ENCODE peak calls at places on chromosomes 6 and 20, in ten cellular contexts. One of them, this sample, is unnamed.

GRCh38 chr20:9808166-9808565 is 30.7 kb downstream of the PAK5 start:
- DNase-seq in HFFc6: no peak
- DNase-seq in epithelial cell of esophagus: no peak
- DNase-seq in mammary epithelial cell: no peak
- DNase-seq in cardiac muscle cell: no peak
- DNase-seq in neural progenitor cell: no peak
- DNase-seq in astrocyte of the spinal cord: no peak
- DNase-seq in fibroblast of villous mesenchyme: no peak
- DNase-seq in endothelial cell: no peak
- DNase-seq in D721Med: no peak
- DNase-seq in this sample: no peak

GRCh38 chr20:62066339-62066982 is 780 bp upstream of the TAF4 start:
- DNase-seq in D721Med: peak; percentile 54
- DNase-seq in mammary epithelial cell: peak; percentile 25
- DNase-seq in astrocyte of the spinal cord: peak; percentile 44
- DNase-seq in HFFc6: no peak
- DNase-seq in neural progenitor cell: peak; percentile 88
- DNase-seq in fibroblast of villous mesenchyme: peak; percentile 36
- DNase-seq in cardiac muscle cell: peak; percentile 29
- DNase-seq in endothelial cell: peak; percentile 67
- DNase-seq in epithelial cell of esophagus: peak; percentile 46
- DNase-seq in this sample: peak; percentile 85

GRCh38 chr6:151999194-151999593 is 191.7 kb downstream of the ESR1 start:
- DNase-seq in D721Med: no peak
- DNase-seq in astrocyte of the spinal cord: peak; percentile 5
- DNase-seq in mammary epithelial cell: peak; percentile 43
- DNase-seq in endothelial cell: no peak
- DNase-seq in neural progenitor cell: no peak
- DNase-seq in fibroblast of villous mesenchyme: peak; percentile 44
- DNase-seq in epithelial cell of esophagus: peak; percentile 57
- DNase-seq in cardiac muscle cell: no peak
- DNase-seq in HFFc6: peak; percentile 20
- DNase-seq in this sample: no peak

GRCh38 chr6:128519931-128520435 is 416 bp downstream of the PTPRK start:
- DNase-seq in cardiac muscle cell: peak; percentile 77
- DNase-seq in D721Med: no peak
- DNase-seq in endothelial cell: no peak
- DNase-seq in fibroblast of villous mesenchyme: peak; percentile 74
- DNase-seq in epithelial cell of esophagus: peak; percentile 73
- DNase-seq in astrocyte of the spinal cord: no peak
- DNase-seq in mammary epithelial cell: peak; percentile 75
- DNase-seq in HFFc6: no peak
- DNase-seq in neural progenitor cell: no peak
- DNase-seq in this sample: peak; percentile 52

GRCh38 chr6:26103770-26104456 is 16.7 kb downstream of the HFE start:
- DNase-seq in astrocyte of the spinal cord: peak; percentile 97
- DNase-seq in epithelial cell of esophagus: peak; percentile 90
- DNase-seq in endothelial cell: peak; percentile 73
- DNase-seq in neural progenitor cell: peak; percentile 87
- DNase-seq in fibroblast of villous mesenchyme: peak; percentile 96
- DNase-seq in D721Med: no peak
- DNase-seq in HFFc6: peak; percentile 90
- DNase-seq in cardiac muscle cell: peak; percentile 94
- DNase-seq in mammary epithelial cell: peak; percentile 95
- DNase-seq in this sample: peak; percentile 56

GRCh38 chr20:23350855-23351838 is 556 bp downstream of the NXT1 start:
- DNase-seq in mammary epithelial cell: peak; percentile 67
- DNase-seq in HFFc6: peak; percentile 22
- DNase-seq in cardiac muscle cell: peak; percentile 38
- DNase-seq in astrocyte of the spinal cord: peak; percentile 47
- DNase-seq in endothelial cell: peak; percentile 47
- DNase-seq in epithelial cell of esophagus: peak; percentile 74
- DNase-seq in fibroblast of villous mesenchyme: peak; percentile 60
- DNase-seq in D721Med: no peak
- DNase-seq in neural progenitor cell: peak; percentile 76
- DNase-seq in this sample: no peak

GRCh38 chr6:2857580-2858337 is 16.1 kb upstream of the SERPINB1 start:
- DNase-seq in HFFc6: no peak
- DNase-seq in endothelial cell: peak; percentile 31
- DNase-seq in astrocyte of the spinal cord: peak; percentile 83
- DNase-seq in D721Med: no peak
- DNase-seq in fibroblast of villous mesenchyme: peak; percentile 85
- DNase-seq in cardiac muscle cell: peak; percentile 96
- DNase-seq in epithelial cell of esophagus: no peak
- DNase-seq in mammary epithelial cell: no peak
- DNase-seq in neural progenitor cell: no peak
- DNase-seq in this sample: no peak

GRCh38 chr20:21077809-21078345 is 28.3 kb downstream of the LINC00237 start:
- DNase-seq in endothelial cell: no peak
- DNase-seq in astrocyte of the spinal cord: no peak
- DNase-seq in epithelial cell of esophagus: no peak
- DNase-seq in D721Med: no peak
- DNase-seq in mammary epithelial cell: no peak
- DNase-seq in neural progenitor cell: no peak
- DNase-seq in cardiac muscle cell: no peak
- DNase-seq in HFFc6: no peak
- DNase-seq in fibroblast of villous mesenchyme: no peak
- DNase-seq in this sample: no peak

GRCh38 chr20:32574296-32575226 is 10.6 kb downstream of the NOL4L start:
- DNase-seq in endothelial cell: no peak
- DNase-seq in neural progenitor cell: no peak
- DNase-seq in astrocyte of the spinal cord: peak; percentile 93
- DNase-seq in fibroblast of villous mesenchyme: peak; percentile 83
- DNase-seq in mammary epithelial cell: peak; percentile 49
- DNase-seq in D721Med: no peak
- DNase-seq in HFFc6: peak; percentile 72
- DNase-seq in epithelial cell of esophagus: peak; percentile 63
- DNase-seq in cardiac muscle cell: peak; percentile 95
- DNase-seq in this sample: no peak

GRCh38 chr6:88612631-88613030 is 350.8 kb downstream of the RNGTT start:
- DNase-seq in D721Med: no peak
- DNase-seq in cardiac muscle cell: no peak
- DNase-seq in epithelial cell of esophagus: no peak
- DNase-seq in neural progenitor cell: no peak
- DNase-seq in HFFc6: no peak
- DNase-seq in endothelial cell: no peak
- DNase-seq in mammary epithelial cell: no peak
- DNase-seq in astrocyte of the spinal cord: no peak
- DNase-seq in fibroblast of villous mesenchyme: no peak
- DNase-seq in this sample: no peak

GRCh38 chr6:4319992-4320683 is 184.8 kb upstream of the ECI2 start:
- DNase-seq in D721Med: no peak
- DNase-seq in cardiac muscle cell: peak; percentile 74
- DNase-seq in endothelial cell: no peak
- DNase-seq in astrocyte of the spinal cord: peak; percentile 36
- DNase-seq in epithelial cell of esophagus: peak; percentile 78
- DNase-seq in fibroblast of villous mesenchyme: peak; percentile 94
- DNase-seq in mammary epithelial cell: peak; percentile 70
- DNase-seq in HFFc6: peak; percentile 53
- DNase-seq in neural progenitor cell: no peak
- DNase-seq in this sample: no peak

GRCh38 chr20:43446361-43446879 is 11.3 kb upstream of the SRSF6 start:
- DNase-seq in endothelial cell: no peak
- DNase-seq in D721Med: no peak
- DNase-seq in HFFc6: peak; percentile 59
- DNase-seq in epithelial cell of esophagus: peak; percentile 76
- DNase-seq in fibroblast of villous mesenchyme: no peak
- DNase-seq in cardiac muscle cell: no peak
- DNase-seq in astrocyte of the spinal cord: no peak
- DNase-seq in mammary epithelial cell: peak; percentile 36
- DNase-seq in neural progenitor cell: no peak
- DNase-seq in this sample: no peak

GRCh38 chr20:43438578-43439316 is 18.9 kb upstream of the SRSF6 start:
- DNase-seq in cardiac muscle cell: no peak
- DNase-seq in D721Med: no peak
- DNase-seq in HFFc6: no peak
- DNase-seq in endothelial cell: no peak
- DNase-seq in neural progenitor cell: no peak
- DNase-seq in mammary epithelial cell: no peak
- DNase-seq in astrocyte of the spinal cord: no peak
- DNase-seq in fibroblast of villous mesenchyme: no peak
- DNase-seq in epithelial cell of esophagus: no peak
- DNase-seq in this sample: no peak

GRCh38 chr20:43444107-43444506 is 13.6 kb upstream of the SRSF6 start:
- DNase-seq in fibroblast of villous mesenchyme: no peak
- DNase-seq in astrocyte of the spinal cord: no peak
- DNase-seq in cardiac muscle cell: no peak
- DNase-seq in D721Med: no peak
- DNase-seq in epithelial cell of esophagus: no peak
- DNase-seq in HFFc6: no peak
- DNase-seq in endothelial cell: no peak
- DNase-seq in neural progenitor cell: peak; percentile 20
- DNase-seq in mammary epithelial cell: no peak
- DNase-seq in this sample: no peak

GRCh38 chr20:43440531-43440930 is 17.2 kb upstream of the SRSF6 start:
- DNase-seq in endothelial cell: no peak
- DNase-seq in HFFc6: no peak
- DNase-seq in fibroblast of villous mesenchyme: no peak
- DNase-seq in epithelial cell of esophagus: no peak
- DNase-seq in cardiac muscle cell: no peak
- DNase-seq in neural progenitor cell: no peak
- DNase-seq in D721Med: no peak
- DNase-seq in astrocyte of the spinal cord: no peak
- DNase-seq in mammary epithelial cell: no peak
- DNase-seq in this sample: no peak

DNA sequence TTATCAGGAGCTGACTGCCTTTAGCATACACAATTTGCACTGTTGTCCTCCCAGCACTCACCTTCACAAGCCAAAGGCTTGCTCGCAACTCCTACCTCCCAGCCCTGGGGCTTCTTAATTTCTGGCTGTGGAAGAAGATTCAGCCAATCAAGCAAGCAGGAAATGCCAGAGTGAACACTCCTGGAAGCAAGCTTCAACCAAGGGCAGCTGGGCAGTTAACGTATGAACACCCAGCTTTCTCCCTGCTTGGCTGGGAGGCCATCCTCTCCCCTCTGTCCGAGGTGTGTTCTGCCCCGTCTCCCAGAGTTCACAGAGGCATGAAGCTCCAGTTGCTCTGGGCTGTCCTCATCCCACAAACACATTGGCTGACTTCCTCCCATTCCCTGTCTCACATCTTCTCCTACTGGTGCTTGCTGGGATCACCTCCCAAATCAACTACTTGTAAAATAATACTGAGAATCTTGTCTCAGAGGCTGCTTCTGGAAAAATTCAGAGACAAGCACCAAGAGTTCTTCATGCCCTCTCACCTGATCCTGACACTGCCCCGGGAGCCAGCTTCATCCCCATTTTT is 15.3 kb upstream of the SRSF6 start:
- DNase-seq in epithelial cell of esophagus: no peak
- DNase-seq in neural progenitor cell: no peak
- DNase-seq in mammary epithelial cell: peak; percentile 10
- DNase-seq in cardiac muscle cell: peak; percentile 44
- DNase-seq in astrocyte of the spinal cord: no peak
- DNase-seq in endothelial cell: no peak
- DNase-seq in fibroblast of villous mesenchyme: no peak
- DNase-seq in HFFc6: peak; percentile 52
- DNase-seq in D721Med: no peak
- DNase-seq in this sample: no peak
- TF ChIP-seq CTCF in epithelial cell of esophagus: no peak
- TF ChIP-seq CTCF in neural progenitor cell: peak; percentile 21
- TF ChIP-seq CTCF in mammary epithelial cell: peak; percentile 8
- TF ChIP-seq CTCF in cardiac muscle cell: peak; percentile 21
- TF ChIP-seq CTCF in astrocyte of the spinal cord: no peak
- TF ChIP-seq CTCF in endothelial cell: no peak
- TF ChIP-seq CTCF in fibroblast of villous mesenchyme: peak; percentile 37
- TF ChIP-seq CTCF in HFFc6: peak; percentile 58
- TF ChIP-seq CTCF in D721Med: no peak
- TF ChIP-seq CTCF in this sample: peak; percentile 22

GRCh38 chr6:18139935-18140621 is 14.8 kb downstream of the TPMT start:
- DNase-seq in cardiac muscle cell: no peak
- DNase-seq in HFFc6: no peak
- DNase-seq in astrocyte of the spinal cord: no peak
- DNase-seq in fibroblast of villous mesenchyme: no peak
- DNase-seq in neural progenitor cell: no peak
- DNase-seq in mammary epithelial cell: no peak
- DNase-seq in D721Med: no peak
- DNase-seq in epithelial cell of esophagus: no peak
- DNase-seq in endothelial cell: no peak
- DNase-seq in this sample: no peak
- TF ChIP-seq CTCF in cardiac muscle cell: no peak
- TF ChIP-seq CTCF in HFFc6: no peak
- TF ChIP-seq CTCF in astrocyte of the spinal cord: no peak
- TF ChIP-seq CTCF in fibroblast of villous mesenchyme: no peak
- TF ChIP-seq CTCF in neural progenitor cell: no peak
- TF ChIP-seq CTCF in mammary epithelial cell: no peak
- TF ChIP-seq CTCF in D721Med: no peak
- TF ChIP-seq CTCF in epithelial cell of esophagus: no peak
- TF ChIP-seq CTCF in endothelial cell: no peak
- TF ChIP-seq CTCF in this sample: no peak

DNA sequence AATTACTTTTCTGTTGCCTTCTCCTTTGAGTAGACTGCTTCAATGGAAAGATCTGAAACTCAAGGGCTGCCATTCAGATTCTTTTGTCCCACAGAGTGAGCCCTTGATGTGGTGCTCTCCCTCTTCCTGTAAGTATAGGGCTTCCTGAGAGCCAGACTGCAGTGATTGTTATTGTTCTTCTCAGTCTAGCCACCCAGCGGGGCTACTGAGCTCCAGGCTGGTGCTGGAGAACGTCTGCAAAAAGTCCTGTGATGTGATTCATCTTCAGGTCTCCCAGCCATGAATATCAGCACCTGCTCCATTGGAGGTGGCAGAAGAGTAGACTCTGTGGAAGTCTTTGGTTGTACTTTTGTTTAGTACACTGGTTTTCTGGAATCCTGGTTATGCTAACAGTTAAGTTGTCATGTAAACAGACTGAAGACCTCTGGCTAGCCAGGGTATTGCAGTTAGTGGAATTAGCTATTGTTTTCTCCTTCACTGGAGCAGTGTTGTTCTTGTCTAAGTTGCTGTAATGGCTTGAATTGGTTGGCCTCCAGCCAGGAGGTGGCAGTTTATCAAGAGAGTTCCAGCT is 240.9 kb downstream of the COL12A1 start:
- DNase-seq in D721Med: no peak
- DNase-seq in mammary epithelial cell: no peak
- DNase-seq in epithelial cell of esophagus: no peak
- DNase-seq in fibroblast of villous mesenchyme: peak; percentile 27
- DNase-seq in HFFc6: no peak
- DNase-seq in neural progenitor cell: no peak
- DNase-seq in endothelial cell: no peak
- DNase-seq in astrocyte of the spinal cord: no peak
- DNase-seq in cardiac muscle cell: peak; percentile 12
- DNase-seq in this sample: no peak
- TF ChIP-seq CTCF in D721Med: no peak
- TF ChIP-seq CTCF in mammary epithelial cell: no peak
- TF ChIP-seq CTCF in epithelial cell of esophagus: no peak
- TF ChIP-seq CTCF in fibroblast of villous mesenchyme: peak; percentile 13
- TF ChIP-seq CTCF in HFFc6: peak; percentile 22
- TF ChIP-seq CTCF in neural progenitor cell: no peak
- TF ChIP-seq CTCF in endothelial cell: no peak
- TF ChIP-seq CTCF in astrocyte of the spinal cord: no peak
- TF ChIP-seq CTCF in cardiac muscle cell: no peak
- TF ChIP-seq CTCF in this sample: no peak

DNA sequence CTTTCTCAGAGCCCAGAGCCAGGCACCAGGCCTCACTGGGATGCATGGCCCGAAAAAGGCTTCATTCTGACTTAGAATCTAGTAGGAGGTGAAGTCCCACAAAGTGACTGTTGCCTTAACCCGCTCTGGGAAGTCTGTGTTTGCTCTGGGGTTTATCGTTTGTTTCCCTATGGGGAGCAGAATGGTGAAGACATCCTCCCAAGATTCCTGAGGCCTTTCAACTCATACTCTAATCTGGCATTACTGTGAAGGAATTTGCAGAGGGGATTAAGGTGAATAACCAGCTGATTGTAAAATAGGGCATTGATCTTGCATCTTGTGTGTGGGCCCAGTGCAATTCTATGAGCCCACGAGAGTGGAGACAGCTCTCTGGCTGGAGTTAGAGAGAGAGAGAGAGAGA is 67.8 kb downstream of the CDH26 start:
- DNase-seq in D721Med: no peak
- DNase-seq in neural progenitor cell: no peak
- DNase-seq in endothelial cell: no peak
- DNase-seq in mammary epithelial cell: no peak
- DNase-seq in HFFc6: no peak
- DNase-seq in fibroblast of villous mesenchyme: no peak
- DNase-seq in astrocyte of the spinal cord: no peak
- DNase-seq in epithelial cell of esophagus: no peak
- DNase-seq in cardiac muscle cell: no peak
- DNase-seq in this sample: no peak
- TF ChIP-seq CTCF in D721Med: no peak
- TF ChIP-seq CTCF in neural progenitor cell: no peak
- TF ChIP-seq CTCF in endothelial cell: no peak
- TF ChIP-seq CTCF in mammary epithelial cell: no peak
- TF ChIP-seq CTCF in HFFc6: no peak
- TF ChIP-seq CTCF in fibroblast of villous mesenchyme: no peak
- TF ChIP-seq CTCF in astrocyte of the spinal cord: no peak
- TF ChIP-seq CTCF in epithelial cell of esophagus: no peak
- TF ChIP-seq CTCF in cardiac muscle cell: no peak
- TF ChIP-seq CTCF in this sample: no peak

This sample was measured in progenitor cell of endocrine pancreas.